ENCODE peak calls at places on chromosomes 1 and 21, in eight cellular contexts. O, Z, T, W, G, I, B and R are unnamed samples. For H3K36me3, the result is how much of the 10 kb centered on the place peaks cover.

GRCh38 chr21:28943631-28944030 is 49.0 kb downstream of the LTN1 start:
- DNase-seq in I (no peak), W (peak), Z (no peak), O (no peak), B (no peak), T (no peak), G (no peak), R (no peak)

GRCh38 chr1:59967141-59967697 is 40.6 kb upstream of the CYP2J2 start:
- DNase-seq in I (no peak), O (peak), Z (no peak), G (no peak), B (no peak), W (peak), T (no peak), R (no peak)

GRCh38 chr1:203126151-203126865 is 1.2 kb upstream of the ADORA1 start:
- DNase-seq in Z (no peak), T (no peak), W (peak), I (no peak), O (no peak), G (no peak), B (no peak), R (peak)

GRCh38 chr1:157004771-157005170 is 40.8 kb downstream of the ARHGEF11 start:
- DNase-seq in O (no peak), B (no peak), I (no peak), W (no peak), Z (no peak), T (no peak), G (no peak), R (no peak)

GRCh38 chr1:231211005-231211857 is 29.8 kb upstream of the GNPAT start:
- DNase-seq in B (peak), G (peak), I (peak), Z (peak), W (peak), O (peak), T (peak), R (peak)

GRCh38 chr1:157312270-157312812 is 174.1 kb upstream of the ETV3 start:
- DNase-seq in I (no peak), B (no peak), G (no peak), O (no peak), Z (no peak), T (no peak), W (no peak), R (no peak)

GRCh38 chr21:38284221-38284620 is 27.4 kb downstream of the KCNJ15 start:
- DNase-seq in W (no peak), O (no peak), T (no peak), I (no peak), G (no peak), B (no peak), Z (no peak), R (no peak)

GRCh38 chr1:48488721-48489120 is 16.7 kb upstream of the SPATA6 start:
- DNase-seq in B (no peak), T (no peak), W (no peak), G (no peak), O (no peak), Z (no peak), I (no peak), R (no peak)

GRCh38 chr1:47817861-47818260 is 179.3 kb downstream of the TRABD2B start:
- DNase-seq in T (no peak), Z (no peak), I (no peak), G (no peak), O (no peak), B (no peak), W (no peak), R (peak)

GRCh38 chr1:94852758-94853157 is 32.6 kb downstream of the SLC44A3 start:
- DNase-seq in Z (no peak), O (no peak), B (no peak), I (no peak), T (no peak), W (no peak), G (no peak), R (no peak)

GRCh38 chr1:208747979-208748378 is 503.8 kb upstream of the PLXNA2 start:
- DNase-seq in I (no peak), O (no peak), B (no peak), G (no peak), T (no peak), Z (no peak), W (no peak), R (no peak)

GRCh38 chr1:76593614-76594013 is 273.7 kb upstream of the ST6GALNAC5 start:
- DNase-seq in B (no peak), W (no peak), Z (no peak), G (no peak), I (no peak), O (no peak), T (no peak), R (no peak)

GRCh38 chr1:2311184-2312032 is 79.9 kb downstream of the MORN1 start:
- DNase-seq in O (peak), W (peak), Z (peak), T (peak), G (peak), B (peak), I (peak), R (peak)

GRCh38 chr1:235169986-235170385 is 8.9 kb upstream of the RBM34 start:
- DNase-seq in G (no peak), T (no peak), O (no peak), Z (no peak), B (no peak), W (no peak), I (no peak), R (no peak)

GRCh38 chr21:42632771-42633690 is 20.4 kb upstream of the PDE9A start:
- DNase-seq in B (no peak), O (no peak), T (peak), G (no peak), I (no peak), Z (peak), W (no peak), R (peak)

GRCh38 chr1:41758904-41759548 is 159.7 kb downstream of the HIVEP3 start:
- DNase-seq in T (no peak), B (no peak), G (no peak), W (peak), O (no peak), Z (no peak), I (peak), R (no peak)

GRCh38 chr1:162984699-162985098 is 84.5 kb upstream of the RGS4 start:
- DNase-seq in I (peak), Z (no peak), W (peak), O (no peak), G (no peak), T (no peak), B (no peak), R (no peak)

GRCh38 chr1:154546264-154547043 is 12.0 kb downstream of the UBE2Q1 start:
- DNase-seq in O (peak), B (peak), T (peak), I (peak), W (peak), Z (peak), G (peak), R (no peak)

GRCh38 chr1:89657886-89658285 is 25.0 kb downstream of the LRRC8C start:
- DNase-seq in I (no peak), T (no peak), W (no peak), Z (no peak), G (no peak), B (no peak), O (no peak), R (no peak)

GRCh38 chr1:24111998-24112380 is at the start of gene MYOM3:
- DNase-seq in I (no peak), O (no peak), W (peak), Z (no peak), B (no peak), G (no peak), T (no peak), R (peak)

GRCh38 chr1:60970081-60970509 is 112.3 kb upstream of the NFIA start:
- DNase-seq in Z (no peak), I (peak), B (no peak), G (peak), W (peak), T (no peak), O (no peak), R (no peak)

GRCh38 chr1:156477526-156478249 is 22.9 kb downstream of the MEF2D start:
- DNase-seq in T (no peak), Z (peak), W (no peak), I (no peak), O (no peak), B (no peak), G (no peak), R (no peak)

GRCh38 chr1:160877221-160877620 is 7.8 kb downstream of the ITLN1 start:
- DNase-seq in Z (no peak), T (no peak), G (no peak), W (no peak), O (no peak), B (no peak), I (no peak), R (no peak)

GRCh38 chr1:206048582-206048981 is 4.4 kb upstream of the RHEX start:
- DNase-seq in G (peak), O (peak), Z (peak), B (no peak), I (no peak), T (peak), W (no peak), R (no peak)

GRCh38 chr1:6991271-6991670 is 206.0 kb downstream of the CAMTA1 start:
- DNase-seq in O (no peak), B (no peak), W (peak), I (peak), Z (no peak), T (no peak), G (no peak), R (no peak)

GRCh38 chr21:35222541-35222941 is 173.4 kb upstream of the RUNX1 start:
- DNase-seq in O (no peak), T (no peak), Z (no peak), I (no peak), G (no peak), B (no peak), W (no peak), R (no peak)

GRCh38 chr1:223180803-223181321 is 37.8 kb upstream of the TLR5 start:
- DNase-seq in O (no peak), Z (no peak), B (no peak), I (peak), W (peak), T (no peak), G (no peak), R (no peak)

GRCh38 chr1:2636733-2637132 is 3.9 kb upstream of the MMEL1 start:
- DNase-seq in G (no peak), T (no peak), O (no peak), W (no peak), I (peak), B (no peak), Z (peak), R (no peak)

GRCh38 chr1:233393084-233393840 is 65.7 kb downstream of the MAP3K21 start:
- DNase-seq in Z (no peak), I (peak), B (no peak), T (no peak), G (no peak), O (no peak), W (no peak), R (no peak)

GRCh38 chr1:59013276-59013927 is 229.6 kb upstream of the JUN start:
- DNase-seq in O (peak), W (peak), T (no peak), Z (peak), I (peak), B (peak), G (no peak), R (no peak)

DNA sequence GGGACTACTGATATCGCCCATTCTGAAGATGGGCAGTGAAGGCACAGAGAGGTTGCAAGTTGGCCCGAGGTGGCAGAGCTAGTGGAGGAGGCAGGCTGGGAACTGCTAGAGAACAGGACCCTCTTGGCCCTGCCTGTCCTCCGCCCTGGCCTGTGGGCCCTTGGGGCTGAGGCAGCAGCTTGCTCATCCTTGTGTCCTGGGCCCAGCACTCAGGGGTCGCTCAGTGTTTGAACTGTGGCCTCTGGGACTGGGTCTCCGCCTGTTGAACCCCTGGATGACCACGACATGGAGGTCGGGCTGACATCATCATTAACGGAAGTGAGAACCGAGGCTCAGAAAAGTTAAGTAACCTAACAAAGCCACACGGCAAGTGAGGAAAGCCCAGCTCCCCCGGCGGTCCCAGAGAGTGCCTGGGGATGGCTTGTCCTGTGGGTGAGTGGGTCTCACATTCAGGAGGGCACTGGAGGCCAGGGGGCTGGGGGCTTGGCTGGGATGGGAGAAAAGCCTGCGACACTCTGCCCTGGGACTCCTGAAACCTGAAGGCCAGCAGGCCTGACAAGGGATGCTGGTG is 23.0 kb upstream of the DDOST start:
- DNase-seq in G (no peak), T (no peak), B (no peak), I (no peak), W (no peak), O (no peak), Z (no peak), R (no peak)
- H3K4me3 ChIP-seq in G (no peak), T (peak), B (no peak), I (no peak), W (no peak), O (no peak), Z (peak), R (no peak)

GRCh38 chr1:88293791-88294190 is 390.3 kb upstream of the PKN2 start:
- DNase-seq in G (no peak), O (no peak), Z (no peak), W (no peak), I (no peak), T (no peak), B (no peak), R (no peak)
- H3K27ac ChIP-seq in G (no peak), O (no peak), Z (no peak), W (no peak), I (no peak), T (no peak), B (no peak), R (no peak)

GRCh38 chr1:12293416-12293815 is 63.6 kb downstream of the VPS13D start:
- DNase-seq in T (no peak), W (no peak), I (no peak), G (no peak), Z (no peak), B (no peak), O (no peak), R (no peak)

GRCh38 chr1:12287869-12288268 is 58.0 kb downstream of the VPS13D start:
- DNase-seq in W (no peak), O (no peak), I (no peak), Z (no peak), B (no peak), T (no peak), G (no peak), R (no peak)

GRCh38 chr1:12294076-12294475 is 64.2 kb downstream of the VPS13D start:
- DNase-seq in Z (no peak), I (no peak), O (no peak), G (no peak), B (no peak), T (no peak), W (peak), R (no peak)

GRCh38 chr1:12285496-12286143 is 55.8 kb downstream of the VPS13D start:
- DNase-seq in W (peak), B (no peak), Z (no peak), T (no peak), I (no peak), O (no peak), G (no peak), R (no peak)

DNA sequence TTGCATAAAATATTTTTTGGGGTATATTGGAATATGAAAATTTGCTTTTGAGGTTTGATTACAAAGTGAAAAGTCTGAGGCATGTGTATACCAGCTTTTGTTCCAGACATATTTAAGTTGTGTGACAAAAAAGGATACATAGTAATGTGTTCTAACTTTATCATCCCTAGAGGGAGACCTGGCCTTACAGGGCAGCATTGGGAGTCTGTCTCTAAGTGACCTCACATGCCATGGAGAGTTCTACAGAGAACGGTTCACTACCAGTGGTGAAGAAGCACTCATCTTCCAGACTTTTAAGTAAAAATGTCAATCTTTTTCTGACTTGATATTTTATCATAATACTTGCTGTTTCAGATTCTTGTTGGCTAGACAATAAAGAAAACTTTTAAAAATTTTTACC is 61.0 kb downstream of the VPS13D start:
- DNase-seq in G (no peak), Z (no peak), B (no peak), O (no peak), W (no peak), I (no peak), T (no peak), R (no peak)
- H3K36me3 ChIP-seq in G (under half), Z (under half), B (under half), O (under half), W (under half), I (under half), T (half or more), R (under half)

GRCh38 chr1:88149686-88150085 is 534.4 kb upstream of the PKN2 start:
- DNase-seq in G (no peak), I (no peak), B (no peak), W (no peak), T (no peak), O (no peak), Z (no peak), R (no peak)
- H3K4me3 ChIP-seq in G (no peak), I (no peak), B (no peak), W (no peak), T (no peak), O (no peak), Z (no peak), R (no peak)

GRCh38 chr1:145983206-145983675 is 13.1 kb downstream of the TXNIP start:
- DNase-seq in Z (peak), W (no peak), T (no peak), O (peak), G (no peak), B (peak), I (no peak), R (no peak)
- H3K27ac ChIP-seq in Z (peak), W (no peak), T (peak), O (peak), G (no peak), B (peak), I (no peak), R (peak)

DNA sequence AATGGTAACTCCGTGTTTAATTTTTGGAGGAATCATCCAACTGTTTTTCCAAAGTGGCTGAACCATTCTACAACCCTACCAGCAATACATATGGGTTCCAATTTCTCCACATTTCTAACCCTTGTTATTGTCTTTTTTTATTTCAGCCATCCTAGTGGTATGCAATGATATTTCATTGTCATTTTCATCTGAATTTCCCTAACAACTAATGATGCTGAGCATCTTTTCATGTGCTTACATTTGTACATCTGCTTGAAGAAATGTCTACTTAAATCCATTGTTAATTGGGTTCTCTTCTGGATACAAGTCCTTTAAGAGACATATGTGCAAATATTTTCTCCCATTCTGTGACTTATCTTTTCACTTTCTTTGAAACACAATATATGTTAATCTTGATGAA is 43.3 kb downstream of the EPRS1 start:
- DNase-seq in I (no peak), W (no peak), B (no peak), T (no peak), Z (no peak), O (no peak), G (no peak), R (no peak)
- H3K36me3 ChIP-seq in I (under half), W (under half), B (under half), T (half or more), Z (under half), O (under half), G (under half), R (under half)

GRCh38 chr1:32870615-32871363 is at the start of gene FNDC5:
- DNase-seq in W (peak), Z (no peak), B (peak), O (no peak), T (no peak), G (no peak), I (no peak), R (peak)
- H3K4me3 ChIP-seq in W (peak), Z (peak), B (peak), O (peak), T (peak), G (peak), I (peak), R (peak)

GRCh38 chr1:37809942-37810341 is 1.9 kb upstream of the YRDC start:
- DNase-seq in I (no peak), O (no peak), W (no peak), Z (no peak), G (no peak), B (no peak), T (no peak), R (no peak)

GRCh38 chr1:37808369-37809319 is 636 bp upstream of the YRDC start:
- DNase-seq in G (no peak), O (peak), B (peak), I (peak), W (peak), Z (peak), T (peak), R (peak)

GRCh38 chr1:37814257-37814656 is 6.2 kb upstream of the YRDC start:
- DNase-seq in G (no peak), B (no peak), O (no peak), T (no peak), I (no peak), W (no peak), Z (no peak), R (no peak)

GRCh38 chr1:37807555-37808368 is at the start of the genes C1orf122 and YRDC:
- DNase-seq in W (peak), Z (peak), O (peak), I (peak), T (peak), B (peak), G (peak), R (peak)

GRCh38 chr1:37811027-37811655 is 3.1 kb upstream of the YRDC start:
- DNase-seq in W (peak), I (peak), G (peak), T (peak), B (peak), O (peak), Z (peak), R (peak)
- H3K27ac ChIP-seq in W (no peak), I (no peak), G (no peak), T (no peak), B (no peak), O (no peak), Z (peak), R (no peak)

GRCh38 chr1:33009561-33009960 is 27.1 kb downstream of the AK2 start:
- DNase-seq in O (no peak), Z (no peak), W (no peak), I (no peak), B (no peak), T (no peak), G (no peak), R (no peak)
- H3K36me3 ChIP-seq in O (under half), Z (under half), W (under half), I (under half), B (under half), T (under half), G (under half), R (under half)